ENCODE peak calls at places on chromosomes 1 and 21, in ten cellular contexts. B is DND-41; P is neural crest cell; E is activated CD8-positive, alpha-beta memory T cell treated with anti-CD3 and anti-CD28 coated beads for 24 hours; U is CD8-positive, alpha-beta memory T cell; H is mesendoderm; T is astrocyte; Z is esophagus squamous epithelium; I is SW 1271; J is heart right ventricle. R is an unnamed sample.

GRCh38 chr1:199041173-199041914 is 402.5 kb downstream of the PTPRC start:
- DNase-seq in B (peak; percentile 81), P (no peak), E (no peak), U (no peak), H (peak; percentile 30), T (peak; percentile 60), Z (no peak), I (no peak), J (no peak), R (no peak)

GRCh38 chr1:39220900-39221870 is 16.7 kb downstream of the MACF1 start:
- DNase-seq in B (no peak), P (no peak), E (no peak), U (no peak), H (peak; percentile 25), T (no peak), Z (no peak), I (no peak), J (no peak), R (no peak)

GRCh38 chr1:198656500-198656932 is 17.7 kb downstream of the PTPRC start:
- DNase-seq in B (peak; percentile 82), P (no peak), E (peak; percentile 80), U (peak; percentile 72), H (no peak), T (no peak), Z (no peak), I (no peak), J (no peak), R (no peak)

GRCh38 chr1:44919387-44919786 is 67.0 kb downstream of the EIF2B3 start:
- DNase-seq in B (no peak), P (no peak), E (no peak), U (no peak), H (no peak), T (no peak), Z (no peak), I (no peak), J (no peak), R (no peak)

GRCh38 chr21:32578107-32578691 is 7.1 kb downstream of the TCP10L start:
- DNase-seq in B (peak; percentile 48), P (no peak), E (no peak), U (peak; percentile 16), H (peak; percentile 41), T (no peak), Z (no peak), I (no peak), J (no peak), R (no peak)

GRCh38 chr1:101153692-101154091 is 83.1 kb upstream of the S1PR1 start:
- DNase-seq in B (no peak), P (no peak), E (no peak), U (no peak), H (no peak), T (no peak), Z (no peak), I (no peak), J (no peak), R (no peak)

GRCh38 chr1:7172804-7173203 is 387.6 kb downstream of the CAMTA1 start:
- DNase-seq in B (no peak), P (no peak), E (no peak), U (no peak), H (no peak), T (no peak), Z (no peak), I (no peak), J (peak; percentile 38), R (no peak)

GRCh38 chr21:25929859-25930520 is 195.2 kb downstream of the GABPA start:
- DNase-seq in B (no peak), P (no peak), E (no peak), U (no peak), H (no peak), T (peak; percentile 75), Z (no peak), I (no peak), J (no peak), R (no peak)

GRCh38 chr1:59635057-59635456 is 179.7 kb upstream of the HOOK1 start:
- DNase-seq in B (no peak), P (no peak), E (no peak), U (no peak), H (no peak), T (no peak), Z (no peak), I (no peak), J (no peak), R (no peak)

GRCh38 chr1:34851431-34852105 is 8.0 kb downstream of the SMIM12 start:
- DNase-seq in B (no peak), P (no peak), E (no peak), U (no peak), H (no peak), T (no peak), Z (no peak), I (no peak), J (peak; percentile 78), R (no peak)

GRCh38 chr1:35592991-35593769 is 20.1 kb downstream of the TFAP2E start:
- DNase-seq in B (no peak), P (no peak), E (peak; percentile 53), U (no peak), H (no peak), T (peak; percentile 25), Z (no peak), I (no peak), J (no peak), R (no peak)

GRCh38 chr1:23100074-23100748 is 68.4 kb downstream of the LUZP1 start:
- DNase-seq in B (peak; percentile 41), P (no peak), E (no peak), U (peak; percentile 42), H (peak; percentile 87), T (peak; percentile 96), Z (no peak), I (peak; percentile 61), J (no peak), R (no peak)

GRCh38 chr1:36918604-36919003 is 115.7 kb downstream of the GRIK3 start:
- DNase-seq in B (no peak), P (no peak), E (peak; percentile 41), U (no peak), H (no peak), T (no peak), Z (no peak), I (no peak), J (no peak), R (peak; percentile 34)

GRCh38 chr21:32916088-32916487 is 109.6 kb upstream of the OLIG2 start:
- DNase-seq in B (no peak), P (no peak), E (no peak), U (no peak), H (no peak), T (no peak), Z (no peak), I (no peak), J (no peak), R (peak; percentile 43)

GRCh38 chr1:201022824-201023516 is 544 bp downstream of the KIF21B start:
- DNase-seq in B (peak; percentile 48), P (peak; percentile 45), E (peak; percentile 75), U (peak; percentile 38), H (no peak), T (no peak), Z (no peak), I (no peak), J (no peak), R (no peak)

GRCh38 chr1:61043010-61043820 is 39.1 kb upstream of the NFIA start:
- DNase-seq in B (no peak), P (peak; percentile 89), E (peak; percentile 96), U (peak; percentile 72), H (peak; percentile 88), T (peak; percentile 40), Z (no peak), I (peak; percentile 10), J (peak; percentile 94), R (no peak)

GRCh38 chr1:32540589-32540988 is 1.4 kb downstream of the ZBTB8A start:
- DNase-seq in B (no peak), P (no peak), E (no peak), U (no peak), H (peak; percentile 96), T (no peak), Z (no peak), I (no peak), J (no peak), R (no peak)

GRCh38 chr1:58401991-58402390 is 144.5 kb downstream of the OMA1 start:
- DNase-seq in B (no peak), P (no peak), E (no peak), U (no peak), H (no peak), T (peak; percentile 9), Z (no peak), I (no peak), J (peak; percentile 23), R (no peak)

GRCh38 chr21:28639742-28640141 is 352.9 kb downstream of the LTN1 start:
- DNase-seq in B (no peak), P (no peak), E (no peak), U (no peak), H (no peak), T (peak; percentile 27), Z (no peak), I (no peak), J (no peak), R (no peak)

GRCh38 chr1:39016604-39017171 is 9.5 kb upstream of the NDUFS5 start:
- DNase-seq in B (no peak), P (no peak), E (no peak), U (no peak), H (peak; percentile 45), T (no peak), Z (no peak), I (no peak), J (no peak), R (no peak)

GRCh38 chr1:94901841-94902240 is 25.1 kb downstream of the CNN3 start:
- DNase-seq in B (no peak), P (no peak), E (no peak), U (no peak), H (no peak), T (peak; percentile 50), Z (no peak), I (no peak), J (no peak), R (no peak)

GRCh38 chr1:171457412-171457811 is 27.9 kb upstream of the PRRC2C start:
- DNase-seq in B (no peak), P (no peak), E (no peak), U (no peak), H (no peak), T (no peak), Z (no peak), I (no peak), J (no peak), R (no peak)

GRCh38 chr1:227901906-227902640 is 45.7 kb downstream of the WNT9A start:
- DNase-seq in B (peak; percentile 16), P (no peak), E (no peak), U (no peak), H (peak; percentile 78), T (peak; percentile 31), Z (no peak), I (no peak), J (peak; percentile 5), R (no peak)

GRCh38 chr1:24775901-24776300 is 30.7 kb downstream of the CLIC4 start:
- DNase-seq in B (no peak), P (no peak), E (no peak), U (no peak), H (no peak), T (no peak), Z (no peak), I (no peak), J (no peak), R (no peak)

GRCh38 chr1:157286096-157286495 is 147.9 kb upstream of the ETV3 start:
- DNase-seq in B (no peak), P (no peak), E (no peak), U (no peak), H (no peak), T (no peak), Z (no peak), I (no peak), J (no peak), R (peak; percentile 62)

GRCh38 chr1:79811173-79811572 is 804.6 kb upstream of the ADGRL4 start:
- DNase-seq in B (no peak), P (no peak), E (no peak), U (no peak), H (no peak), T (peak; percentile 93), Z (no peak), I (no peak), J (no peak), R (no peak)

GRCh38 chr1:193462629-193463320 is 276.4 kb upstream of the B3GALT2 start:
- DNase-seq in B (no peak), P (no peak), E (no peak), U (no peak), H (peak; percentile 87), T (peak; percentile 89), Z (no peak), I (no peak), J (no peak), R (no peak)

GRCh38 chr21:37496972-37497371 is 130.4 kb downstream of the DYRK1A start:
- DNase-seq in B (no peak), P (no peak), E (no peak), U (no peak), H (no peak), T (no peak), Z (no peak), I (peak; percentile 6), J (no peak), R (no peak)